ENCODE peak calls at places on chromosomes 1 and 21, in seven cellular contexts. V is globus pallidus, G is NCI-H1092, M is nucleus accumbens, J is H9, K is hepatic stellate cell, I is uterus. C is an unnamed sample.

GRCh38 chr1:94115900-94116436 is 5.0 kb downstream of the ABCA4 start:
- DNase-seq in G (no peak), K (no peak), I (no peak), J (no peak), V (no peak), M (no peak), C (peak; percentile 26)

GRCh38 chr1:61606448-61607312 is 118.3 kb downstream of the TM2D1 start:
- DNase-seq in V (no peak), G (no peak), I (peak; percentile 70), M (no peak), K (no peak), J (no peak), C (no peak)

GRCh38 chr1:79398501-79398900 is 392.0 kb upstream of the ADGRL4 start:
- DNase-seq in M (no peak), I (no peak), J (no peak), K (no peak), V (no peak), G (no peak), C (no peak)

GRCh38 chr1:203480084-203480483 is 4.5 kb downstream of the PRELP start:
- DNase-seq in V (no peak), M (no peak), G (no peak), I (no peak), J (no peak), K (peak; percentile 63), C (peak; percentile 13)

GRCh38 chr1:31570228-31570627 is 6.1 kb upstream of the TINAGL1 start:
- DNase-seq in M (no peak), I (no peak), J (no peak), K (no peak), V (no peak), G (no peak), C (no peak)

GRCh38 chr1:22326372-22326915 is 125.2 kb upstream of the ZBTB40 start:
- DNase-seq in J (peak; percentile 17), G (no peak), I (no peak), K (no peak), M (no peak), V (no peak), C (peak; percentile 22)

GRCh38 chr1:196723325-196724185 is 51.1 kb upstream of the CFHR3 start:
- DNase-seq in M (no peak), K (no peak), V (no peak), G (peak; percentile 43), J (peak; percentile 88), I (no peak), C (peak; percentile 21)

GRCh38 chr21:45767071-45768006 is 123.8 kb downstream of the PCBP3 start:
- DNase-seq in M (no peak), V (no peak), I (no peak), G (no peak), J (no peak), K (no peak), C (peak; percentile 35)

GRCh38 chr1:53927376-53927881 is 18.1 kb downstream of the IFT25 start:
- DNase-seq in G (no peak), J (no peak), V (no peak), I (no peak), K (no peak), M (no peak), C (no peak)

GRCh38 chr1:154485905-154486304 is 16.1 kb upstream of the TDRD10 start:
- DNase-seq in G (no peak), M (no peak), J (no peak), I (no peak), K (no peak), V (no peak), C (no peak)

GRCh38 chr1:113895961-113896360 is 8.6 kb upstream of the BCL2L15 start:
- DNase-seq in M (no peak), I (no peak), K (no peak), G (no peak), V (no peak), J (no peak), C (no peak)

GRCh38 chr1:185681034-185681633 is 53.1 kb upstream of the HMCN1 start:
- DNase-seq in I (no peak), V (peak; percentile 48), K (peak; percentile 16), G (peak; percentile 57), J (no peak), M (no peak), C (peak; percentile 12)

GRCh38 chr1:36781098-36781497 is 253.2 kb downstream of the GRIK3 start:
- DNase-seq in V (no peak), G (peak; percentile 46), J (no peak), M (no peak), K (no peak), I (no peak), C (no peak)

GRCh38 chr1:240701412-240701811 is 89.5 kb upstream of the GREM2 start:
- DNase-seq in J (no peak), M (no peak), V (no peak), I (no peak), K (peak; percentile 64), G (no peak), C (no peak)

GRCh38 chr1:152886758-152887409 is 8.8 kb downstream of the SMCP start:
- DNase-seq in I (no peak), V (no peak), G (no peak), K (no peak), J (no peak), M (no peak), C (no peak)

GRCh38 chr21:23452384-23453083 is 2154.7 kb downstream of the MRPL39 start:
- DNase-seq in K (no peak), G (no peak), I (no peak), V (no peak), M (no peak), J (peak; percentile 81), C (no peak)

GRCh38 chr1:63255153-63255552 is 67.2 kb upstream of the FOXD3 start:
- DNase-seq in J (no peak), V (no peak), G (no peak), K (no peak), I (no peak), M (no peak), C (no peak)

GRCh38 chr1:210376836-210377377 is 48.2 kb downstream of the HHAT start:
- DNase-seq in I (no peak), G (no peak), M (no peak), J (no peak), K (no peak), V (no peak), C (no peak)

GRCh38 chr1:99003911-99004269 is 771 bp downstream of the PLPPR5 start:
- DNase-seq in M (peak; percentile 14), V (no peak), G (no peak), J (peak; percentile 36), I (no peak), K (no peak), C (no peak)

GRCh38 chr1:197907846-197908616 is 5.6 kb downstream of the C1orf53 start:
- DNase-seq in V (no peak), K (no peak), I (no peak), M (no peak), J (no peak), G (no peak), C (no peak)

GRCh38 chr1:180041587-180041986 is 87.0 kb downstream of the CEP350 start:
- DNase-seq in I (no peak), M (no peak), J (no peak), K (no peak), V (no peak), G (no peak), C (no peak)

GRCh38 chr1:56573311-56573710 is 6.1 kb downstream of the PLPP3 start:
- DNase-seq in M (no peak), K (no peak), G (no peak), I (no peak), V (no peak), J (no peak), C (no peak)

GRCh38 chr1:161052899-161053298 is 7.1 kb upstream of the USF1 start:
- DNase-seq in I (no peak), G (no peak), V (no peak), M (no peak), K (no peak), J (no peak), C (no peak)

GRCh38 chr1:180415985-180416633 is 86.3 kb downstream of the ACBD6 start:
- DNase-seq in V (no peak), G (peak; percentile 55), K (peak; percentile 35), J (no peak), M (no peak), I (no peak), C (peak; percentile 36)

GRCh38 chr1:167447521-167448136 is 70.7 kb downstream of the CD247 start:
- DNase-seq in V (no peak), G (no peak), I (peak; percentile 7), K (no peak), M (no peak), J (no peak), C (peak; percentile 19)

GRCh38 chr1:193367863-193368262 is 181.4 kb upstream of the B3GALT2 start:
- DNase-seq in K (no peak), M (no peak), I (no peak), J (no peak), G (no peak), V (no peak), C (no peak)

GRCh38 chr1:160006312-160006940 is 25.4 kb downstream of the PIGM start:
- DNase-seq in G (peak; percentile 55), V (no peak), M (no peak), K (peak; percentile 36), I (peak; percentile 35), J (peak; percentile 83), C (peak; percentile 32)

GRCh38 chr1:198123146-198123545 is 33.7 kb upstream of the NEK7 start:
- DNase-seq in K (no peak), M (no peak), V (no peak), J (no peak), G (no peak), I (no peak), C (peak; percentile 39)

C was measured in SJSA1.